ENCODE peak calls at places on chromosomes 2 and 18, in nine cellular contexts. Q is CD8-positive, alpha-beta T cell; V is psoas muscle; L is OCI-LY7; F is GM23338; I is mammary epithelial cell; S is H9; K is dorsolateral prefrontal cortex; E is cardiac muscle cell. W is an unnamed sample.

GRCh38 chr18:32937007-32937540 is 164.3 kb upstream of the KLHL14 start:
- DNase-seq in Q (no peak), V (no peak), L (no peak), F (peak), I (no peak), S (no peak), K (no peak), E (no peak), W (no peak)

GRCh38 chr2:216425008-216425780 is 12.9 kb downstream of the SMARCAL1 start:
- DNase-seq in Q (no peak), V (no peak), L (no peak), F (no peak), I (no peak), S (no peak), K (no peak), E (no peak), W (no peak)

GRCh38 chr18:8722946-8723477 is 17.7 kb downstream of the MTCL1 start:
- DNase-seq in Q (no peak), V (no peak), L (no peak), F (no peak), I (no peak), S (no peak), K (no peak), E (no peak), W (no peak)

GRCh38 chr18:9333441-9334350 is 877 bp upstream of the TWSG1 start:
- DNase-seq in Q (peak), V (peak), L (no peak), F (peak), I (no peak), S (peak), K (peak), E (no peak), W (no peak)

GRCh38 chr2:208939852-208940251 is 484.0 kb upstream of the MAP2 start:
- DNase-seq in Q (no peak), V (no peak), L (no peak), F (no peak), I (no peak), S (no peak), K (no peak), E (no peak), W (no peak)

GRCh38 chr2:133717497-133717896 is 149.2 kb upstream of the NCKAP5 start:
- DNase-seq in Q (no peak), V (no peak), L (no peak), F (no peak), I (peak), S (no peak), K (no peak), E (no peak), W (no peak)

GRCh38 chr2:47091118-47091517 is 64.0 kb downstream of the STPG4 start:
- DNase-seq in Q (no peak), V (no peak), L (no peak), F (no peak), I (no peak), S (no peak), K (no peak), E (no peak), W (no peak)

GRCh38 chr18:26453370-26454030 is 94.9 kb downstream of the KCTD1 start:
- DNase-seq in Q (no peak), V (no peak), L (no peak), F (no peak), I (no peak), S (no peak), K (no peak), E (no peak), W (no peak)

GRCh38 chr2:112754562-112754961 is 9.8 kb downstream of the CKAP2L start:
- DNase-seq in Q (no peak), V (no peak), L (no peak), F (no peak), I (no peak), S (no peak), K (no peak), E (no peak), W (no peak)
- H3K27ac ChIP-seq in Q (no peak), V (no peak), L (no peak), F (no peak), I (no peak), S (no peak), K (no peak), E (no peak), W (no peak)

DNA sequence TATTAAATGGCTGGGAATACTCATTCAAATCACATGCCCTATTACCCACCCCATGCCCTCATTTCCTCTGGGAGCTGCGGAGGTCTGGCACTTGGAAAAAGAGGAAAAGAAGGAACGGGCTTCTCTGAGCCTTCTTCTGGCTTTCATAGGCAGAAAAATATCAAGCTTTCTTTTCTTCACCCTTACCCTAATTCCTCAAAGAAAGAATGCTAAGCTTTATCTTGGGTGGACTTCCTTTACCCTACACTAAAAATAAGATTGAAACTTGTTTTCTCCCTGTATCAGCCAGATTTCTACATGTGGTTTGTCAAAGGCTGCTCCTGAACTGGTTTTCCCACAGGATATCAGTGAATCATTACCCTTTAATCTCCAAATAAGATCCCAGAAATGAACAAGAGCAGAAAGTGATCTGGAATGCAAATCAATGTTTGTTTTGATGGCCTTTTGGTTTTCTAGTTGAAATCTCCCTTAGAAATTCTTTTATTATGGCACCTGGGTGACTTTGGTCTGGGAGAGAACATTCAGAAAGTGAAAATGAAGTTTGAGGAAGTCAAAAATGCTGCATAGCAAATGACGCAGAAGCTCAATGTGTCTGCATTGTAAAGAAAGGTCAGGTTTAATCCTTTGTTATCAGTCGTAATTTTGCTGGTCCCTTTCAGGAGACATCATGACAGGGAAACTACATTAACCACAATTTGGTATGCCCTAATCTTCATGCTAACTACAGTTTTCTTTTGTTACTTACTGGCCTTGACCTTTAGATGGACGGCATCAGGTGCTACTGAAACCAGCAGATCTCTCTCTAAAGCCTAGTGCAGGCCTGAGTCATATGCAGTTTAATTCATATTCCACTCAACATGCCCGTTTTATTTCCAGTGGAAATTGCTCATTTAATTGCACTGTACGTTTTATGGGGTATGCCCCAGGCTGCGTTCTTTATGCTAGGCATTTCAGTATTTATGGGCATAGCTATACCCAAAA is 46.6 kb upstream of the HNRNPA3 start:
- DNase-seq in Q (no peak), V (no peak), L (peak), F (no peak), I (no peak), S (no peak), K (no peak), E (no peak), W (no peak)
- H3K27ac ChIP-seq in Q (no peak), V (peak), L (peak), F (no peak), I (peak), S (no peak), K (peak), E (peak), W (peak)

GRCh38 chr2:199439542-199439941 is 18.2 kb downstream of the SATB2 start:
- DNase-seq in Q (no peak), V (no peak), L (no peak), F (no peak), I (no peak), S (no peak), K (no peak), E (no peak), W (no peak)

GRCh38 chr2:199442173-199442572 is 15.6 kb downstream of the SATB2 start:
- DNase-seq in Q (no peak), V (no peak), L (no peak), F (no peak), I (no peak), S (no peak), K (no peak), E (no peak), W (no peak)

GRCh38 chr2:199441759-199442158 is 16.0 kb downstream of the SATB2 start:
- DNase-seq in Q (no peak), V (no peak), L (no peak), F (no peak), I (no peak), S (no peak), K (no peak), E (no peak), W (no peak)

GRCh38 chr2:199439094-199439493 is 18.6 kb downstream of the SATB2 start:
- DNase-seq in Q (no peak), V (no peak), L (no peak), F (peak), I (no peak), S (no peak), K (no peak), E (no peak), W (no peak)

GRCh38 chr2:199440118-199440517 is 17.6 kb downstream of the SATB2 start:
- DNase-seq in Q (no peak), V (no peak), L (no peak), F (no peak), I (no peak), S (no peak), K (no peak), E (no peak), W (no peak)
- H3K27ac ChIP-seq in Q (no peak), V (no peak), L (no peak), F (no peak), I (no peak), S (no peak), K (no peak), E (no peak), W (no peak)

GRCh38 chr2:219368690-219369108 is 19.0 kb downstream of the DNPEP start:
- DNase-seq in Q (no peak), V (no peak), L (no peak), F (no peak), I (peak), S (no peak), K (no peak), E (no peak), W (no peak)
- H3K27ac ChIP-seq in Q (no peak), V (no peak), L (no peak), F (no peak), I (no peak), S (no peak), K (no peak), E (no peak), W (no peak)

GRCh38 chr18:55324166-55324565 is 263.8 kb downstream of the TCF4 start:
- DNase-seq in Q (no peak), V (no peak), L (peak), F (no peak), I (no peak), S (no peak), K (no peak), E (no peak), W (no peak)

GRCh38 chr18:55331301-55331700 is 256.7 kb downstream of the TCF4 start:
- DNase-seq in Q (no peak), V (no peak), L (no peak), F (no peak), I (no peak), S (no peak), K (no peak), E (no peak), W (no peak)

GRCh38 chr18:55327454-55327853 is 260.5 kb downstream of the TCF4 start:
- DNase-seq in Q (no peak), V (no peak), L (no peak), F (no peak), I (no peak), S (no peak), K (no peak), E (no peak), W (no peak)

GRCh38 chr18:55326134-55326533 is 261.9 kb downstream of the TCF4 start:
- DNase-seq in Q (no peak), V (no peak), L (peak), F (no peak), I (no peak), S (no peak), K (no peak), E (no peak), W (no peak)

GRCh38 chr18:55328301-55328700 is 259.7 kb downstream of the TCF4 start:
- DNase-seq in Q (no peak), V (no peak), L (no peak), F (no peak), I (no peak), S (no peak), K (no peak), E (no peak), W (no peak)
- H3K27ac ChIP-seq in Q (no peak), V (peak), L (no peak), F (no peak), I (no peak), S (no peak), K (peak), E (no peak), W (peak)

GRCh38 chr2:146220957-146221356 is 1623.9 kb upstream of the ACVR2A start:
- DNase-seq in Q (no peak), V (no peak), L (no peak), F (no peak), I (no peak), S (no peak), K (no peak), E (no peak), W (no peak)
- H3K27ac ChIP-seq in Q (no peak), V (no peak), L (no peak), F (no peak), I (no peak), S (no peak), K (no peak), E (no peak), W (no peak)